ENCODE peak calls at places on chromosomes 5 and 9, in seven cellular contexts. R, F, S, E, N, L and U are unnamed samples.

GRCh38 chr9:128992995-128993394 is 35.1 kb downstream of the SH3GLB2 start:
- DNase-seq in L (no peak), N (no peak), F (peak; percentile 27), S (peak; percentile 30), R (peak; percentile 22), E (no peak), U (no peak)

GRCh38 chr5:116448869-116449453 is 125.7 kb downstream of the SEMA6A start:
- DNase-seq in S (no peak), L (no peak), R (no peak), N (no peak), E (no peak), F (no peak), U (no peak)

GRCh38 chr5:179162351-179163235 is 102.4 kb downstream of the ZNF354C start:
- DNase-seq in F (no peak), L (no peak), E (no peak), S (no peak), N (no peak), R (no peak), U (no peak)

GRCh38 chr5:159864885-159865622 is 51.2 kb upstream of the ADRA1B start:
- DNase-seq in L (no peak), S (no peak), N (no peak), R (no peak), F (peak; percentile 48), E (peak; percentile 27), U (no peak)

GRCh38 chr9:76610009-76610352 is 151.0 kb downstream of the GCNT1 start:
- DNase-seq in N (no peak), E (peak; percentile 77), L (no peak), F (peak; percentile 56), S (no peak), R (no peak), U (no peak)

GRCh38 chr5:135596364-135596763 is 17.6 kb upstream of the CXCL14 start:
- DNase-seq in F (no peak), S (no peak), R (no peak), L (no peak), E (no peak), N (no peak), U (no peak)

GRCh38 chr5:1251678-1252580 is 26.7 kb downstream of the SLC6A18 start:
- DNase-seq in L (no peak), N (no peak), E (no peak), R (no peak), F (no peak), S (no peak), U (no peak)

GRCh38 chr5:166165600-166165999 is 2125.8 kb upstream of the WWC1 start:
- DNase-seq in R (peak; percentile 71), E (no peak), L (no peak), F (no peak), S (peak; percentile 3), N (no peak), U (no peak)

GRCh38 chr5:62093981-62094380 is 212.0 kb upstream of the KIF2A start:
- DNase-seq in L (peak; percentile 86), N (no peak), E (peak; percentile 43), R (peak; percentile 15), S (no peak), F (peak; percentile 26), U (peak; percentile 73)

GRCh38 chr9:114718801-114719221 is 36.8 kb upstream of the TEX48 start:
- DNase-seq in L (no peak), N (peak; percentile 66), F (no peak), S (no peak), E (no peak), R (no peak), U (no peak)

GRCh38 chr5:177426566-177427210 is at the start of gene GRK6:
- DNase-seq in E (no peak), F (no peak), S (peak; percentile 68), R (no peak), N (no peak), L (peak; percentile 31), U (no peak)

GRCh38 chr5:135484563-135485157 is 32.5 kb upstream of the TIFAB start:
- DNase-seq in N (no peak), F (no peak), L (peak; percentile 6), R (peak; percentile 51), E (no peak), S (no peak), U (peak; percentile 69)

GRCh38 chr9:128887914-128888350 is 6.0 kb downstream of the LRRC8A start:
- DNase-seq in L (no peak), N (no peak), E (peak; percentile 31), R (peak; percentile 41), S (no peak), F (peak; percentile 76), U (no peak)

GRCh38 chr5:60334281-60334713 is 365.7 kb downstream of the DEPDC1B start:
- DNase-seq in S (no peak), R (no peak), F (peak; percentile 84), E (peak; percentile 92), N (no peak), L (no peak), U (no peak)

GRCh38 chr5:146523698-146524097 is 7.7 kb upstream of the GPR151 start:
- DNase-seq in F (no peak), S (no peak), E (no peak), L (no peak), N (no peak), R (no peak), U (no peak)

GRCh38 chr5:25964009-25964372 is 1074.4 kb downstream of the CDH9 start:
- DNase-seq in E (no peak), N (no peak), L (no peak), F (no peak), R (no peak), S (no peak), U (no peak)

GRCh38 chr5:66136053-66136452 is 8.0 kb upstream of the SREK1 start:
- DNase-seq in N (no peak), L (no peak), S (no peak), F (no peak), E (no peak), R (no peak), U (no peak)

GRCh38 chr9:118767571-118767970 is 601.7 kb downstream of the BRINP1 start:
- DNase-seq in R (no peak), E (no peak), L (no peak), S (no peak), N (no peak), F (no peak), U (no peak)

GRCh38 chr5:88889165-88890069 is 6.4 kb upstream of the MEF2C start:
- DNase-seq in L (no peak), E (peak; percentile 11), S (peak; percentile 59), R (peak; percentile 66), N (no peak), F (no peak), U (peak; percentile 6)

GRCh38 chr5:31827862-31828261 is 188.9 kb downstream of the PDZD2 start:
- DNase-seq in E (peak; percentile 69), R (no peak), S (no peak), F (no peak), L (no peak), N (no peak), U (no peak)

GRCh38 chr9:38380230-38380871 is 12.2 kb upstream of the ALDH1B1 start:
- DNase-seq in R (no peak), S (no peak), E (peak; percentile 32), L (no peak), N (no peak), F (peak; percentile 17), U (no peak)

GRCh38 chr9:22100626-22101025 is 91.5 kb upstream of the CDKN2B start:
- DNase-seq in E (no peak), N (no peak), F (no peak), R (peak; percentile 21), S (peak; percentile 34), L (no peak), U (no peak)

GRCh38 chr5:119389288-119390065 is 33.7 kb downstream of the TNFAIP8 start:
- DNase-seq in E (no peak), R (no peak), F (peak; percentile 45), L (no peak), N (no peak), S (no peak), U (no peak)

GRCh38 chr9:104682642-104683041 is 11.7 kb upstream of the OR13D1 start:
- DNase-seq in S (peak; percentile 76), N (no peak), L (peak; percentile 44), R (peak; percentile 73), F (peak; percentile 60), E (peak; percentile 57), U (peak; percentile 53)

GRCh38 chr5:7759951-7760580 is 90.9 kb downstream of the CFAP90 start:
- DNase-seq in E (no peak), L (no peak), F (no peak), S (no peak), N (no peak), R (no peak), U (no peak)

GRCh38 chr9:87684627-87685204 is 41.2 kb upstream of the CTSL start:
- DNase-seq in S (no peak), R (peak; percentile 61), F (peak; percentile 47), N (no peak), L (no peak), E (peak; percentile 28), U (no peak)

GRCh38 chr9:134328841-134329575 is 2.8 kb downstream of the RXRA start:
- DNase-seq in S (no peak), R (peak; percentile 58), E (peak; percentile 42), L (no peak), N (no peak), F (peak; percentile 42), U (no peak)

GRCh38 chr9:82957526-82958379 is 105.2 kb downstream of the RASEF start:
- DNase-seq in L (no peak), S (no peak), F (no peak), E (peak; percentile 20), R (peak; percentile 29), N (no peak), U (no peak)

GRCh38 chr5:60546157-60546556 is 153.8 kb downstream of the DEPDC1B start:
- DNase-seq in E (no peak), N (no peak), F (no peak), L (no peak), S (no peak), R (no peak), U (no peak)